ENCODE peak calls at places on chromosomes 6 and 20, in ten cellular contexts. One of them, this sample, is unnamed.

GRCh38 chr20:21901470-21902275 is 196.2 kb downstream of the PAX1 start:
- DNase-seq in tibial artery: peak
- DNase-seq in left lung: no peak
- DNase-seq in neural crest cell: no peak
- DNase-seq in psoas muscle: peak
- DNase-seq in GM12865: no peak
- DNase-seq in epithelial cell of esophagus: no peak
- DNase-seq in endothelial cell: no peak
- DNase-seq in MM.1S: no peak
- DNase-seq in progenitor cell of endocrine pancreas: no peak
- DNase-seq in this sample: no peak

GRCh38 chr20:17617212-17617867 is 47.5 kb downstream of the DSTN start:
- DNase-seq in tibial artery: peak
- DNase-seq in left lung: peak
- DNase-seq in neural crest cell: peak
- DNase-seq in psoas muscle: peak
- DNase-seq in GM12865: peak
- DNase-seq in epithelial cell of esophagus: peak
- DNase-seq in endothelial cell: peak
- DNase-seq in MM.1S: no peak
- DNase-seq in progenitor cell of endocrine pancreas: peak
- DNase-seq in this sample: no peak

GRCh38 chr6:169661357-169661756 is 40.5 kb downstream of the WDR27 start:
- DNase-seq in tibial artery: no peak
- DNase-seq in left lung: no peak
- DNase-seq in neural crest cell: no peak
- DNase-seq in psoas muscle: no peak
- DNase-seq in GM12865: no peak
- DNase-seq in epithelial cell of esophagus: no peak
- DNase-seq in endothelial cell: no peak
- DNase-seq in MM.1S: no peak
- DNase-seq in progenitor cell of endocrine pancreas: no peak
- DNase-seq in this sample: no peak

GRCh38 chr6:119077643-119078448 is 618 bp downstream of the FAM184A start:
- DNase-seq in tibial artery: peak
- DNase-seq in left lung: peak
- DNase-seq in neural crest cell: peak
- DNase-seq in psoas muscle: peak
- DNase-seq in GM12865: peak
- DNase-seq in epithelial cell of esophagus: peak
- DNase-seq in endothelial cell: peak
- DNase-seq in MM.1S: peak
- DNase-seq in progenitor cell of endocrine pancreas: peak
- DNase-seq in this sample: peak

GRCh38 chr6:53199156-53199555 is 50.5 kb upstream of the GCM1 start:
- DNase-seq in tibial artery: no peak
- DNase-seq in left lung: no peak
- DNase-seq in neural crest cell: no peak
- DNase-seq in psoas muscle: no peak
- DNase-seq in GM12865: peak
- DNase-seq in epithelial cell of esophagus: no peak
- DNase-seq in endothelial cell: no peak
- DNase-seq in MM.1S: no peak
- DNase-seq in progenitor cell of endocrine pancreas: no peak
- DNase-seq in this sample: peak

GRCh38 chr6:105280033-105280432 is 100.2 kb upstream of the POPDC3 start:
- DNase-seq in tibial artery: no peak
- DNase-seq in left lung: no peak
- DNase-seq in neural crest cell: no peak
- DNase-seq in psoas muscle: peak
- DNase-seq in GM12865: no peak
- DNase-seq in epithelial cell of esophagus: no peak
- DNase-seq in endothelial cell: no peak
- DNase-seq in MM.1S: no peak
- DNase-seq in progenitor cell of endocrine pancreas: no peak
- DNase-seq in this sample: no peak

GRCh38 chr6:63864934-63865333 is 229.3 kb downstream of the PHF3 start:
- DNase-seq in tibial artery: no peak
- DNase-seq in left lung: no peak
- DNase-seq in neural crest cell: no peak
- DNase-seq in psoas muscle: no peak
- DNase-seq in GM12865: no peak
- DNase-seq in epithelial cell of esophagus: no peak
- DNase-seq in endothelial cell: no peak
- DNase-seq in MM.1S: no peak
- DNase-seq in progenitor cell of endocrine pancreas: no peak
- DNase-seq in this sample: no peak

GRCh38 chr6:118667988-118668387 is 16.6 kb upstream of the CEP85L start:
- DNase-seq in tibial artery: no peak
- DNase-seq in left lung: no peak
- DNase-seq in neural crest cell: no peak
- DNase-seq in psoas muscle: no peak
- DNase-seq in GM12865: no peak
- DNase-seq in epithelial cell of esophagus: no peak
- DNase-seq in endothelial cell: no peak
- DNase-seq in MM.1S: no peak
- DNase-seq in progenitor cell of endocrine pancreas: no peak
- DNase-seq in this sample: no peak

GRCh38 chr6:37705239-37706051 is 7.8 kb upstream of the MDGA1 start:
- DNase-seq in tibial artery: peak
- DNase-seq in left lung: peak
- DNase-seq in neural crest cell: peak
- DNase-seq in psoas muscle: peak
- DNase-seq in GM12865: peak
- DNase-seq in epithelial cell of esophagus: peak
- DNase-seq in endothelial cell: peak
- DNase-seq in MM.1S: peak
- DNase-seq in progenitor cell of endocrine pancreas: peak
- DNase-seq in this sample: peak

GRCh38 chr6:13611715-13612114 is 3.4 kb upstream of the NOL7 start:
- DNase-seq in tibial artery: no peak
- DNase-seq in left lung: no peak
- DNase-seq in neural crest cell: no peak
- DNase-seq in psoas muscle: no peak
- DNase-seq in GM12865: peak
- DNase-seq in epithelial cell of esophagus: no peak
- DNase-seq in endothelial cell: no peak
- DNase-seq in MM.1S: peak
- DNase-seq in progenitor cell of endocrine pancreas: no peak
- DNase-seq in this sample: no peak

GRCh38 chr6:167707686-167708500 is 118.8 kb upstream of the AFDN start:
- DNase-seq in tibial artery: no peak
- DNase-seq in left lung: no peak
- DNase-seq in neural crest cell: no peak
- DNase-seq in psoas muscle: no peak
- DNase-seq in GM12865: no peak
- DNase-seq in epithelial cell of esophagus: no peak
- DNase-seq in endothelial cell: no peak
- DNase-seq in MM.1S: no peak
- DNase-seq in progenitor cell of endocrine pancreas: no peak
- DNase-seq in this sample: no peak

GRCh38 chr6:5132741-5133140 is 47.6 kb downstream of the PPP1R3G start:
- DNase-seq in tibial artery: peak
- DNase-seq in left lung: peak
- DNase-seq in neural crest cell: no peak
- DNase-seq in psoas muscle: peak
- DNase-seq in GM12865: peak
- DNase-seq in epithelial cell of esophagus: no peak
- DNase-seq in endothelial cell: peak
- DNase-seq in MM.1S: no peak
- DNase-seq in progenitor cell of endocrine pancreas: no peak
- DNase-seq in this sample: peak

GRCh38 chr20:53828673-53829085 is 235.0 kb upstream of the ZNF217 start:
- DNase-seq in tibial artery: peak
- DNase-seq in left lung: no peak
- DNase-seq in neural crest cell: no peak
- DNase-seq in psoas muscle: no peak
- DNase-seq in GM12865: no peak
- DNase-seq in epithelial cell of esophagus: peak
- DNase-seq in endothelial cell: no peak
- DNase-seq in MM.1S: no peak
- DNase-seq in progenitor cell of endocrine pancreas: no peak
- DNase-seq in this sample: no peak

GRCh38 chr6:146909886-146910285 is 294.3 kb upstream of the STXBP5 start:
- DNase-seq in tibial artery: no peak
- DNase-seq in left lung: no peak
- DNase-seq in neural crest cell: no peak
- DNase-seq in psoas muscle: no peak
- DNase-seq in GM12865: no peak
- DNase-seq in epithelial cell of esophagus: no peak
- DNase-seq in endothelial cell: no peak
- DNase-seq in MM.1S: no peak
- DNase-seq in progenitor cell of endocrine pancreas: no peak
- DNase-seq in this sample: no peak

GRCh38 chr6:26554669-26555504 is 16.7 kb downstream of the HMGN4 start:
- DNase-seq in tibial artery: no peak
- DNase-seq in left lung: no peak
- DNase-seq in neural crest cell: peak
- DNase-seq in psoas muscle: no peak
- DNase-seq in GM12865: peak
- DNase-seq in epithelial cell of esophagus: peak
- DNase-seq in endothelial cell: peak
- DNase-seq in MM.1S: peak
- DNase-seq in progenitor cell of endocrine pancreas: no peak
- DNase-seq in this sample: peak

GRCh38 chr6:152573762-152574161 is 63.4 kb downstream of the SYNE1 start:
- DNase-seq in tibial artery: no peak
- DNase-seq in left lung: no peak
- DNase-seq in neural crest cell: no peak
- DNase-seq in psoas muscle: no peak
- DNase-seq in GM12865: no peak
- DNase-seq in epithelial cell of esophagus: no peak
- DNase-seq in endothelial cell: no peak
- DNase-seq in MM.1S: no peak
- DNase-seq in progenitor cell of endocrine pancreas: no peak
- DNase-seq in this sample: no peak

GRCh38 chr20:3797592-3798404 is 1.7 kb downstream of the CDC25B start:
- DNase-seq in tibial artery: no peak
- DNase-seq in left lung: peak
- DNase-seq in neural crest cell: no peak
- DNase-seq in psoas muscle: peak
- DNase-seq in GM12865: peak
- DNase-seq in epithelial cell of esophagus: peak
- DNase-seq in endothelial cell: no peak
- DNase-seq in MM.1S: peak
- DNase-seq in progenitor cell of endocrine pancreas: no peak
- DNase-seq in this sample: no peak

DNA sequence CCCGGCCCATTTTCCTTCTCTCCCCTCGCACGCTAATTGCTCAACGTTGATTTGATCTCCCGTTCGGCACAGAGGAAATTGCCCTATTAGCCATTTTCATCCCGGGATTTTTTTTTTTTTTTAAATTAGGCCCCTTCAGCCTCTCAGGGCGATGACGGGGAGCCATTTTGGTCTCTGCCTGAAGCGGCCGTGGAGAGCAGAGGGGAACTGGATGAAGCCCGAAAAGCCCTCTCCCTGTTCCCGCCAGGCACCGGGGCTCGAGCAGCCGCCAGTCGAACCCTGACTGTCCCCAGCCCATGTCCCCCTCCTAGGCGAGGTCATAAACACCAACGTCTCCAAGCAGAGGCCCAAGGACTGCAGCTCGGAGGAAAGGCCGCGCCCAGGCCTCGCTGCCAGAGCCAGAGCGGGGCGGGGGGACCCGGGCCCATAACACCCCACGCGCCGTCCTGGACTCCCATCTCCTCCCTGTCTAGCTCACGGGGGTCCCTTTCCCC is 44.7 kb downstream of the MDFI start:
- DNase-seq in tibial artery: no peak
- DNase-seq in left lung: no peak
- DNase-seq in neural crest cell: no peak
- DNase-seq in psoas muscle: no peak
- DNase-seq in GM12865: no peak
- DNase-seq in epithelial cell of esophagus: no peak
- DNase-seq in endothelial cell: no peak
- DNase-seq in MM.1S: no peak
- DNase-seq in progenitor cell of endocrine pancreas: no peak
- DNase-seq in this sample: no peak
- TF ChIP-seq CTCF in tibial artery: no peak
- TF ChIP-seq CTCF in left lung: no peak
- TF ChIP-seq CTCF in neural crest cell: no peak
- TF ChIP-seq CTCF in psoas muscle: no peak
- TF ChIP-seq CTCF in GM12865: no peak
- TF ChIP-seq CTCF in epithelial cell of esophagus: no peak
- TF ChIP-seq CTCF in endothelial cell: no peak
- TF ChIP-seq CTCF in MM.1S: no peak
- TF ChIP-seq CTCF in progenitor cell of endocrine pancreas: no peak
- TF ChIP-seq CTCF in this sample: no peak

GRCh38 chr20:45987108-45987780 is 15.2 kb upstream of the ZNF335 start:
- DNase-seq in tibial artery: peak
- DNase-seq in left lung: peak
- DNase-seq in neural crest cell: peak
- DNase-seq in psoas muscle: peak
- DNase-seq in GM12865: peak
- DNase-seq in epithelial cell of esophagus: peak
- DNase-seq in endothelial cell: peak
- DNase-seq in MM.1S: peak
- DNase-seq in progenitor cell of endocrine pancreas: peak
- DNase-seq in this sample: peak
- TF ChIP-seq CTCF in tibial artery: peak
- TF ChIP-seq CTCF in left lung: peak
- TF ChIP-seq CTCF in neural crest cell: peak
- TF ChIP-seq CTCF in psoas muscle: peak
- TF ChIP-seq CTCF in GM12865: peak
- TF ChIP-seq CTCF in epithelial cell of esophagus: peak
- TF ChIP-seq CTCF in endothelial cell: peak
- TF ChIP-seq CTCF in MM.1S: peak
- TF ChIP-seq CTCF in progenitor cell of endocrine pancreas: peak
- TF ChIP-seq CTCF in this sample: peak

GRCh38 chr6:250676-251075 is 41.6 kb upstream of the DUSP22 start:
- DNase-seq in tibial artery: no peak
- DNase-seq in left lung: no peak
- DNase-seq in neural crest cell: no peak
- DNase-seq in psoas muscle: no peak
- DNase-seq in GM12865: peak
- DNase-seq in epithelial cell of esophagus: peak
- DNase-seq in endothelial cell: no peak
- DNase-seq in MM.1S: no peak
- DNase-seq in progenitor cell of endocrine pancreas: no peak
- DNase-seq in this sample: no peak
- TF ChIP-seq CTCF in tibial artery: no peak
- TF ChIP-seq CTCF in left lung: no peak
- TF ChIP-seq CTCF in neural crest cell: no peak
- TF ChIP-seq CTCF in psoas muscle: no peak
- TF ChIP-seq CTCF in GM12865: no peak
- TF ChIP-seq CTCF in epithelial cell of esophagus: no peak
- TF ChIP-seq CTCF in endothelial cell: no peak
- TF ChIP-seq CTCF in MM.1S: no peak
- TF ChIP-seq CTCF in progenitor cell of endocrine pancreas: no peak
- TF ChIP-seq CTCF in this sample: no peak

DNA sequence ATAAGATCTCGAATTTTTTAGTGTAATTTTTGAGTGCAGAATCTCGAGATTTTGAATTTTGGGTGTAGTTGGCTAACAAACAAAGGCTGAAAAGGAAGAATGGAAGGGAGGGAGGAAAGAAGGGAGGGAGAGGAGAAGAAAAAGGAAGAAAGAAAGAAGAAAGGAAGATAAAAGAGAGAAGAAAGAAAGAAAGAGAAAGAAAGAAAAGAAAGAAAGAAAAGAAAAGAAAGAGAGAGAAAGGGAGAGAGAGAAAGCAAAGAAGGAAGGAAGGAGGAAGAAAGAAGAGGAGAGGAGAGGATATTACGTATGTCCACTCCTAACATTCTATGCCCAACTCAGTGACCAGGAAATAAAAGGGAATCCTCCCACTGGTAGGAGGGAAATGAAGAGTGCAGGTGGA is 169.6 kb downstream of the TBXT start:
- DNase-seq in tibial artery: no peak
- DNase-seq in left lung: no peak
- DNase-seq in neural crest cell: no peak
- DNase-seq in psoas muscle: no peak
- DNase-seq in GM12865: no peak
- DNase-seq in epithelial cell of esophagus: no peak
- DNase-seq in endothelial cell: no peak
- DNase-seq in MM.1S: no peak
- DNase-seq in progenitor cell of endocrine pancreas: no peak
- DNase-seq in this sample: no peak
- TF ChIP-seq CTCF in tibial artery: no peak
- TF ChIP-seq CTCF in left lung: no peak
- TF ChIP-seq CTCF in neural crest cell: no peak
- TF ChIP-seq CTCF in psoas muscle: no peak
- TF ChIP-seq CTCF in GM12865: no peak
- TF ChIP-seq CTCF in epithelial cell of esophagus: no peak
- TF ChIP-seq CTCF in endothelial cell: no peak
- TF ChIP-seq CTCF in MM.1S: no peak
- TF ChIP-seq CTCF in progenitor cell of endocrine pancreas: no peak
- TF ChIP-seq CTCF in this sample: no peak